ENCODE peak calls at places on chromosome 9, in five cellular contexts. P is H7, J is GM18507, V is EL, Q is EH. T is an unnamed sample.

GRCh38 chr9:117314021-117314420 is 100.8 kb downstream of the ASTN2 start:
- DNase-seq in P (no peak), J (no peak), V (no peak), Q (no peak), T (no peak)

GRCh38 chr9:78515108-78515507 is 218.2 kb downstream of the PSAT1 start:
- DNase-seq in P (no peak), J (no peak), V (peak; percentile 24), Q (peak; percentile 15), T (no peak)

GRCh38 chr9:113635586-113635985 is 172.1 kb downstream of the RGS3 start:
- DNase-seq in P (peak; percentile 10), J (no peak), V (no peak), Q (no peak), T (no peak)

GRCh38 chr9:126756876-126757415 is 47.9 kb upstream of the ZBTB43 start:
- DNase-seq in P (no peak), J (no peak), V (no peak), Q (no peak), T (no peak)

GRCh38 chr9:107154291-107154690 is 128.8 kb upstream of the RAD23B start:
- DNase-seq in P (no peak), J (no peak), V (no peak), Q (no peak), T (no peak)

GRCh38 chr9:69001921-69002320 is 12.0 kb downstream of the PRKACG start:
- DNase-seq in P (no peak), J (no peak), V (no peak), Q (no peak), T (no peak)

GRCh38 chr9:75814667-75815066 is 75.8 kb upstream of the PCSK5 start:
- DNase-seq in P (no peak), J (no peak), V (no peak), Q (no peak), T (no peak)

GRCh38 chr9:12702160-12702758 is 9.1 kb downstream of the TYRP1 start:
- DNase-seq in P (peak; percentile 5), J (no peak), V (peak; percentile 60), Q (peak; percentile 60), T (no peak)

GRCh38 chr9:21624675-21625477 is 142.8 kb upstream of the IFNE start:
- DNase-seq in P (no peak), J (no peak), V (no peak), Q (no peak), T (no peak)

GRCh38 chr9:136293476-136294077 is 10.3 kb downstream of the CCDC187 start:
- DNase-seq in P (no peak), J (no peak), V (no peak), Q (no peak), T (no peak)

GRCh38 chr9:121612511-121612998 is 38.9 kb upstream of the DAB2IP start:
- DNase-seq in P (peak; percentile 71), J (no peak), V (no peak), Q (no peak), T (no peak)

GRCh38 chr9:134325096-134325812 is 1.0 kb upstream of the RXRA start:
- DNase-seq in P (peak; percentile 89), J (no peak), V (peak; percentile 55), Q (peak; percentile 74), T (no peak)